ENCODE peak calls at places on chromosome X, in ten cellular contexts. One of them, this sample, is unnamed.

GRCh38 chrX:56564921-56565861 is 1.8 kb downstream of the UBQLN2 start:
- DNase-seq in stimulated activated CD8-positive, alpha-beta memory T cell treated with anti-CD3 and anti-CD28 coated beads, Interleukin-12 subunit alpha, Interleukin-12 subunit beta, amount 100 ng/mL, for 1 hour: no peak
- DNase-seq in body of pancreas: no peak
- DNase-seq in OCI-LY7: peak; percentile 20
- DNase-seq in effector CD8-positive, alpha-beta T cell: no peak
- DNase-seq in NCI-H146: no peak
- DNase-seq in brain microvascular endothelial cell: no peak
- DNase-seq in H1: no peak
- DNase-seq in naive thymus-derived CD8-positive, alpha-beta T cell: no peak
- DNase-seq in NCI-H187: no peak
- DNase-seq in this sample: no peak

GRCh38 chrX:100494974-100495373 is 84.9 kb upstream of the PCDH19 start:
- DNase-seq in stimulated activated CD8-positive, alpha-beta memory T cell treated with anti-CD3 and anti-CD28 coated beads, Interleukin-12 subunit alpha, Interleukin-12 subunit beta, amount 100 ng/mL, for 1 hour: no peak
- DNase-seq in body of pancreas: no peak
- DNase-seq in OCI-LY7: no peak
- DNase-seq in effector CD8-positive, alpha-beta T cell: no peak
- DNase-seq in NCI-H146: no peak
- DNase-seq in brain microvascular endothelial cell: no peak
- DNase-seq in H1: no peak
- DNase-seq in naive thymus-derived CD8-positive, alpha-beta T cell: no peak
- DNase-seq in NCI-H187: no peak
- DNase-seq in this sample: no peak

GRCh38 chrX:155112171-155112570 is 40.9 kb downstream of the BRCC3 start:
- DNase-seq in stimulated activated CD8-positive, alpha-beta memory T cell treated with anti-CD3 and anti-CD28 coated beads, Interleukin-12 subunit alpha, Interleukin-12 subunit beta, amount 100 ng/mL, for 1 hour: no peak
- DNase-seq in body of pancreas: no peak
- DNase-seq in OCI-LY7: no peak
- DNase-seq in effector CD8-positive, alpha-beta T cell: no peak
- DNase-seq in NCI-H146: no peak
- DNase-seq in brain microvascular endothelial cell: no peak
- DNase-seq in H1: no peak
- DNase-seq in naive thymus-derived CD8-positive, alpha-beta T cell: no peak
- DNase-seq in NCI-H187: no peak
- DNase-seq in this sample: no peak

GRCh38 chrX:57232658-57233360 is 53.7 kb upstream of the FAAH2 start:
- DNase-seq in stimulated activated CD8-positive, alpha-beta memory T cell treated with anti-CD3 and anti-CD28 coated beads, Interleukin-12 subunit alpha, Interleukin-12 subunit beta, amount 100 ng/mL, for 1 hour: no peak
- DNase-seq in body of pancreas: no peak
- DNase-seq in OCI-LY7: no peak
- DNase-seq in effector CD8-positive, alpha-beta T cell: no peak
- DNase-seq in NCI-H146: no peak
- DNase-seq in brain microvascular endothelial cell: no peak
- DNase-seq in H1: no peak
- DNase-seq in naive thymus-derived CD8-positive, alpha-beta T cell: no peak
- DNase-seq in NCI-H187: no peak
- DNase-seq in this sample: no peak

GRCh38 chrX:40420899-40421729 is 159.7 kb upstream of the ATP6AP2 start:
- DNase-seq in stimulated activated CD8-positive, alpha-beta memory T cell treated with anti-CD3 and anti-CD28 coated beads, Interleukin-12 subunit alpha, Interleukin-12 subunit beta, amount 100 ng/mL, for 1 hour: no peak
- DNase-seq in body of pancreas: no peak
- DNase-seq in OCI-LY7: no peak
- DNase-seq in effector CD8-positive, alpha-beta T cell: no peak
- DNase-seq in NCI-H146: no peak
- DNase-seq in brain microvascular endothelial cell: no peak
- DNase-seq in H1: no peak
- DNase-seq in naive thymus-derived CD8-positive, alpha-beta T cell: no peak
- DNase-seq in NCI-H187: no peak
- DNase-seq in this sample: peak; percentile 91

GRCh38 chrX:132958086-132958703 is at the start of gene HS6ST2:
- DNase-seq in stimulated activated CD8-positive, alpha-beta memory T cell treated with anti-CD3 and anti-CD28 coated beads, Interleukin-12 subunit alpha, Interleukin-12 subunit beta, amount 100 ng/mL, for 1 hour: no peak
- DNase-seq in body of pancreas: peak; percentile 49
- DNase-seq in OCI-LY7: no peak
- DNase-seq in effector CD8-positive, alpha-beta T cell: no peak
- DNase-seq in NCI-H146: no peak
- DNase-seq in brain microvascular endothelial cell: no peak
- DNase-seq in H1: peak; percentile 57
- DNase-seq in naive thymus-derived CD8-positive, alpha-beta T cell: no peak
- DNase-seq in NCI-H187: no peak
- DNase-seq in this sample: no peak

GRCh38 chrX:110477593-110478228 is 119.1 kb downstream of the RTL9 start:
- DNase-seq in stimulated activated CD8-positive, alpha-beta memory T cell treated with anti-CD3 and anti-CD28 coated beads, Interleukin-12 subunit alpha, Interleukin-12 subunit beta, amount 100 ng/mL, for 1 hour: no peak
- DNase-seq in body of pancreas: no peak
- DNase-seq in OCI-LY7: no peak
- DNase-seq in effector CD8-positive, alpha-beta T cell: no peak
- DNase-seq in NCI-H146: no peak
- DNase-seq in brain microvascular endothelial cell: no peak
- DNase-seq in H1: no peak
- DNase-seq in naive thymus-derived CD8-positive, alpha-beta T cell: no peak
- DNase-seq in NCI-H187: no peak
- DNase-seq in this sample: no peak

GRCh38 chrX:1477801-1478458 is 25.2 kb upstream of the ASMTL start:
- DNase-seq in stimulated activated CD8-positive, alpha-beta memory T cell treated with anti-CD3 and anti-CD28 coated beads, Interleukin-12 subunit alpha, Interleukin-12 subunit beta, amount 100 ng/mL, for 1 hour: no peak
- DNase-seq in body of pancreas: no peak
- DNase-seq in OCI-LY7: no peak
- DNase-seq in effector CD8-positive, alpha-beta T cell: no peak
- DNase-seq in NCI-H146: no peak
- DNase-seq in brain microvascular endothelial cell: no peak
- DNase-seq in H1: peak; percentile 16
- DNase-seq in naive thymus-derived CD8-positive, alpha-beta T cell: no peak
- DNase-seq in NCI-H187: no peak
- DNase-seq in this sample: no peak

GRCh38 chrX:123357941-123358340 is 173.9 kb downstream of the GRIA3 start:
- DNase-seq in stimulated activated CD8-positive, alpha-beta memory T cell treated with anti-CD3 and anti-CD28 coated beads, Interleukin-12 subunit alpha, Interleukin-12 subunit beta, amount 100 ng/mL, for 1 hour: no peak
- DNase-seq in body of pancreas: no peak
- DNase-seq in OCI-LY7: no peak
- DNase-seq in effector CD8-positive, alpha-beta T cell: no peak
- DNase-seq in NCI-H146: no peak
- DNase-seq in brain microvascular endothelial cell: no peak
- DNase-seq in H1: no peak
- DNase-seq in naive thymus-derived CD8-positive, alpha-beta T cell: no peak
- DNase-seq in NCI-H187: no peak
- DNase-seq in this sample: no peak

GRCh38 chrX:132480581-132481203 is 8.1 kb downstream of the MBNL3 start:
- DNase-seq in stimulated activated CD8-positive, alpha-beta memory T cell treated with anti-CD3 and anti-CD28 coated beads, Interleukin-12 subunit alpha, Interleukin-12 subunit beta, amount 100 ng/mL, for 1 hour: no peak
- DNase-seq in body of pancreas: peak; percentile 58
- DNase-seq in OCI-LY7: peak; percentile 89
- DNase-seq in effector CD8-positive, alpha-beta T cell: peak; percentile 1
- DNase-seq in NCI-H146: peak; percentile 37
- DNase-seq in brain microvascular endothelial cell: no peak
- DNase-seq in H1: no peak
- DNase-seq in naive thymus-derived CD8-positive, alpha-beta T cell: peak; percentile 5
- DNase-seq in NCI-H187: no peak
- DNase-seq in this sample: peak; percentile 72

GRCh38 chrX:148051973-148052372 is 70.8 kb downstream of the FMR1NB start:
- DNase-seq in stimulated activated CD8-positive, alpha-beta memory T cell treated with anti-CD3 and anti-CD28 coated beads, Interleukin-12 subunit alpha, Interleukin-12 subunit beta, amount 100 ng/mL, for 1 hour: no peak
- DNase-seq in body of pancreas: no peak
- DNase-seq in OCI-LY7: no peak
- DNase-seq in effector CD8-positive, alpha-beta T cell: no peak
- DNase-seq in NCI-H146: no peak
- DNase-seq in brain microvascular endothelial cell: no peak
- DNase-seq in H1: no peak
- DNase-seq in naive thymus-derived CD8-positive, alpha-beta T cell: no peak
- DNase-seq in NCI-H187: no peak
- DNase-seq in this sample: no peak

GRCh38 chrX:137432609-137433008 is 133.3 kb upstream of the ZIC3 start:
- DNase-seq in stimulated activated CD8-positive, alpha-beta memory T cell treated with anti-CD3 and anti-CD28 coated beads, Interleukin-12 subunit alpha, Interleukin-12 subunit beta, amount 100 ng/mL, for 1 hour: no peak
- DNase-seq in body of pancreas: peak; percentile 19
- DNase-seq in OCI-LY7: peak; percentile 20
- DNase-seq in effector CD8-positive, alpha-beta T cell: no peak
- DNase-seq in NCI-H146: peak; percentile 67
- DNase-seq in brain microvascular endothelial cell: no peak
- DNase-seq in H1: peak; percentile 51
- DNase-seq in naive thymus-derived CD8-positive, alpha-beta T cell: no peak
- DNase-seq in NCI-H187: no peak
- DNase-seq in this sample: no peak

GRCh38 chrX:152601848-152602616 is 35.7 kb upstream of the GABRQ start:
- DNase-seq in stimulated activated CD8-positive, alpha-beta memory T cell treated with anti-CD3 and anti-CD28 coated beads, Interleukin-12 subunit alpha, Interleukin-12 subunit beta, amount 100 ng/mL, for 1 hour: no peak
- DNase-seq in body of pancreas: no peak
- DNase-seq in OCI-LY7: peak; percentile 19
- DNase-seq in effector CD8-positive, alpha-beta T cell: no peak
- DNase-seq in NCI-H146: no peak
- DNase-seq in brain microvascular endothelial cell: peak; percentile 28
- DNase-seq in H1: peak; percentile 47
- DNase-seq in naive thymus-derived CD8-positive, alpha-beta T cell: no peak
- DNase-seq in NCI-H187: peak; percentile 13
- DNase-seq in this sample: no peak

GRCh38 chrX:56788229-56788628 is 59.2 kb downstream of the NBDY start:
- DNase-seq in stimulated activated CD8-positive, alpha-beta memory T cell treated with anti-CD3 and anti-CD28 coated beads, Interleukin-12 subunit alpha, Interleukin-12 subunit beta, amount 100 ng/mL, for 1 hour: no peak
- DNase-seq in body of pancreas: peak; percentile 25
- DNase-seq in OCI-LY7: no peak
- DNase-seq in effector CD8-positive, alpha-beta T cell: no peak
- DNase-seq in NCI-H146: no peak
- DNase-seq in brain microvascular endothelial cell: no peak
- DNase-seq in H1: no peak
- DNase-seq in naive thymus-derived CD8-positive, alpha-beta T cell: no peak
- DNase-seq in NCI-H187: no peak
- DNase-seq in this sample: no peak

GRCh38 chrX:46257451-46257879 is 287.8 kb downstream of the ZNF674 start:
- DNase-seq in stimulated activated CD8-positive, alpha-beta memory T cell treated with anti-CD3 and anti-CD28 coated beads, Interleukin-12 subunit alpha, Interleukin-12 subunit beta, amount 100 ng/mL, for 1 hour: no peak
- DNase-seq in body of pancreas: no peak
- DNase-seq in OCI-LY7: no peak
- DNase-seq in effector CD8-positive, alpha-beta T cell: no peak
- DNase-seq in NCI-H146: no peak
- DNase-seq in brain microvascular endothelial cell: no peak
- DNase-seq in H1: no peak
- DNase-seq in naive thymus-derived CD8-positive, alpha-beta T cell: no peak
- DNase-seq in NCI-H187: no peak
- DNase-seq in this sample: peak; percentile 79

GRCh38 chrX:44152867-44153266 is 179.7 kb upstream of the NDP start:
- DNase-seq in stimulated activated CD8-positive, alpha-beta memory T cell treated with anti-CD3 and anti-CD28 coated beads, Interleukin-12 subunit alpha, Interleukin-12 subunit beta, amount 100 ng/mL, for 1 hour: no peak
- DNase-seq in body of pancreas: no peak
- DNase-seq in OCI-LY7: no peak
- DNase-seq in effector CD8-positive, alpha-beta T cell: no peak
- DNase-seq in NCI-H146: no peak
- DNase-seq in brain microvascular endothelial cell: no peak
- DNase-seq in H1: no peak
- DNase-seq in naive thymus-derived CD8-positive, alpha-beta T cell: no peak
- DNase-seq in NCI-H187: no peak
- DNase-seq in this sample: peak; percentile 2

GRCh38 chrX:85544609-85545008 is 165.1 kb upstream of the POF1B start:
- DNase-seq in stimulated activated CD8-positive, alpha-beta memory T cell treated with anti-CD3 and anti-CD28 coated beads, Interleukin-12 subunit alpha, Interleukin-12 subunit beta, amount 100 ng/mL, for 1 hour: no peak
- DNase-seq in body of pancreas: no peak
- DNase-seq in OCI-LY7: no peak
- DNase-seq in effector CD8-positive, alpha-beta T cell: no peak
- DNase-seq in NCI-H146: no peak
- DNase-seq in brain microvascular endothelial cell: no peak
- DNase-seq in H1: no peak
- DNase-seq in naive thymus-derived CD8-positive, alpha-beta T cell: no peak
- DNase-seq in NCI-H187: no peak
- DNase-seq in this sample: no peak

GRCh38 chrX:55867254-55867653 is 149.7 kb downstream of the RRAGB start:
- DNase-seq in stimulated activated CD8-positive, alpha-beta memory T cell treated with anti-CD3 and anti-CD28 coated beads, Interleukin-12 subunit alpha, Interleukin-12 subunit beta, amount 100 ng/mL, for 1 hour: no peak
- DNase-seq in body of pancreas: no peak
- DNase-seq in OCI-LY7: no peak
- DNase-seq in effector CD8-positive, alpha-beta T cell: no peak
- DNase-seq in NCI-H146: no peak
- DNase-seq in brain microvascular endothelial cell: peak; percentile 1
- DNase-seq in H1: no peak
- DNase-seq in naive thymus-derived CD8-positive, alpha-beta T cell: no peak
- DNase-seq in NCI-H187: no peak
- DNase-seq in this sample: peak; percentile 77

GRCh38 chrX:123909498-123909897 is 49.6 kb downstream of the XIAP start:
- DNase-seq in stimulated activated CD8-positive, alpha-beta memory T cell treated with anti-CD3 and anti-CD28 coated beads, Interleukin-12 subunit alpha, Interleukin-12 subunit beta, amount 100 ng/mL, for 1 hour: no peak
- DNase-seq in body of pancreas: no peak
- DNase-seq in OCI-LY7: no peak
- DNase-seq in effector CD8-positive, alpha-beta T cell: no peak
- DNase-seq in NCI-H146: no peak
- DNase-seq in brain microvascular endothelial cell: no peak
- DNase-seq in H1: no peak
- DNase-seq in naive thymus-derived CD8-positive, alpha-beta T cell: no peak
- DNase-seq in NCI-H187: no peak
- DNase-seq in this sample: no peak

GRCh38 chrX:16870861-16871584 is 861 bp upstream of the RBBP7 start:
- DNase-seq in stimulated activated CD8-positive, alpha-beta memory T cell treated with anti-CD3 and anti-CD28 coated beads, Interleukin-12 subunit alpha, Interleukin-12 subunit beta, amount 100 ng/mL, for 1 hour: no peak
- DNase-seq in body of pancreas: peak; percentile 39
- DNase-seq in OCI-LY7: peak; percentile 47
- DNase-seq in effector CD8-positive, alpha-beta T cell: peak; percentile 34
- DNase-seq in NCI-H146: peak; percentile 60
- DNase-seq in brain microvascular endothelial cell: no peak
- DNase-seq in H1: peak; percentile 61
- DNase-seq in naive thymus-derived CD8-positive, alpha-beta T cell: peak; percentile 4
- DNase-seq in NCI-H187: no peak
- DNase-seq in this sample: no peak

GRCh38 chrX:50762578-50762977 is 51.4 kb downstream of the SHROOM4 start:
- DNase-seq in stimulated activated CD8-positive, alpha-beta memory T cell treated with anti-CD3 and anti-CD28 coated beads, Interleukin-12 subunit alpha, Interleukin-12 subunit beta, amount 100 ng/mL, for 1 hour: no peak
- DNase-seq in body of pancreas: no peak
- DNase-seq in OCI-LY7: no peak
- DNase-seq in effector CD8-positive, alpha-beta T cell: no peak
- DNase-seq in NCI-H146: no peak
- DNase-seq in brain microvascular endothelial cell: no peak
- DNase-seq in H1: no peak
- DNase-seq in naive thymus-derived CD8-positive, alpha-beta T cell: no peak
- DNase-seq in NCI-H187: no peak
- DNase-seq in this sample: no peak

GRCh38 chrX:48956728-48957414 is 536 bp downstream of the OTUD5 start:
- DNase-seq in stimulated activated CD8-positive, alpha-beta memory T cell treated with anti-CD3 and anti-CD28 coated beads, Interleukin-12 subunit alpha, Interleukin-12 subunit beta, amount 100 ng/mL, for 1 hour: no peak
- DNase-seq in body of pancreas: peak; percentile 20
- DNase-seq in OCI-LY7: no peak
- DNase-seq in effector CD8-positive, alpha-beta T cell: peak; percentile 24
- DNase-seq in NCI-H146: peak; percentile 6
- DNase-seq in brain microvascular endothelial cell: no peak
- DNase-seq in H1: no peak
- DNase-seq in naive thymus-derived CD8-positive, alpha-beta T cell: peak; percentile 49
- DNase-seq in NCI-H187: no peak
- DNase-seq in this sample: no peak

GRCh38 chrX:35149517-35149916 is 206.9 kb downstream of the FAM47B start:
- DNase-seq in stimulated activated CD8-positive, alpha-beta memory T cell treated with anti-CD3 and anti-CD28 coated beads, Interleukin-12 subunit alpha, Interleukin-12 subunit beta, amount 100 ng/mL, for 1 hour: no peak
- DNase-seq in body of pancreas: no peak
- DNase-seq in OCI-LY7: no peak
- DNase-seq in effector CD8-positive, alpha-beta T cell: no peak
- DNase-seq in NCI-H146: no peak
- DNase-seq in brain microvascular endothelial cell: no peak
- DNase-seq in H1: no peak
- DNase-seq in naive thymus-derived CD8-positive, alpha-beta T cell: no peak
- DNase-seq in NCI-H187: no peak
- DNase-seq in this sample: no peak

GRCh38 chrX:16188687-16189086 is 21.4 kb downstream of the MAGEB17 start:
- DNase-seq in stimulated activated CD8-positive, alpha-beta memory T cell treated with anti-CD3 and anti-CD28 coated beads, Interleukin-12 subunit alpha, Interleukin-12 subunit beta, amount 100 ng/mL, for 1 hour: no peak
- DNase-seq in body of pancreas: no peak
- DNase-seq in OCI-LY7: no peak
- DNase-seq in effector CD8-positive, alpha-beta T cell: no peak
- DNase-seq in NCI-H146: no peak
- DNase-seq in brain microvascular endothelial cell: no peak
- DNase-seq in H1: no peak
- DNase-seq in naive thymus-derived CD8-positive, alpha-beta T cell: no peak
- DNase-seq in NCI-H187: no peak
- DNase-seq in this sample: peak; percentile 23

GRCh38 chrX:100674705-100675104 is 30.7 kb downstream of the SRPX2 start:
- DNase-seq in stimulated activated CD8-positive, alpha-beta memory T cell treated with anti-CD3 and anti-CD28 coated beads, Interleukin-12 subunit alpha, Interleukin-12 subunit beta, amount 100 ng/mL, for 1 hour: no peak
- DNase-seq in body of pancreas: no peak
- DNase-seq in OCI-LY7: peak; percentile 22
- DNase-seq in effector CD8-positive, alpha-beta T cell: no peak
- DNase-seq in NCI-H146: no peak
- DNase-seq in brain microvascular endothelial cell: no peak
- DNase-seq in H1: no peak
- DNase-seq in naive thymus-derived CD8-positive, alpha-beta T cell: no peak
- DNase-seq in NCI-H187: no peak
- DNase-seq in this sample: no peak

GRCh38 chrX:53476371-53476770 is 42.2 kb upstream of the HSD17B10 start:
- DNase-seq in stimulated activated CD8-positive, alpha-beta memory T cell treated with anti-CD3 and anti-CD28 coated beads, Interleukin-12 subunit alpha, Interleukin-12 subunit beta, amount 100 ng/mL, for 1 hour: no peak
- DNase-seq in body of pancreas: no peak
- DNase-seq in OCI-LY7: no peak
- DNase-seq in effector CD8-positive, alpha-beta T cell: no peak
- DNase-seq in NCI-H146: no peak
- DNase-seq in brain microvascular endothelial cell: peak; percentile 51
- DNase-seq in H1: no peak
- DNase-seq in naive thymus-derived CD8-positive, alpha-beta T cell: no peak
- DNase-seq in NCI-H187: no peak
- DNase-seq in this sample: no peak

GRCh38 chrX:154458954-154459829 is 1.1 kb downstream of the PLXNA3 start:
- DNase-seq in stimulated activated CD8-positive, alpha-beta memory T cell treated with anti-CD3 and anti-CD28 coated beads, Interleukin-12 subunit alpha, Interleukin-12 subunit beta, amount 100 ng/mL, for 1 hour: no peak
- DNase-seq in body of pancreas: peak; percentile 54
- DNase-seq in OCI-LY7: peak; percentile 13
- DNase-seq in effector CD8-positive, alpha-beta T cell: no peak
- DNase-seq in NCI-H146: peak; percentile 36
- DNase-seq in brain microvascular endothelial cell: no peak
- DNase-seq in H1: no peak
- DNase-seq in naive thymus-derived CD8-positive, alpha-beta T cell: no peak
- DNase-seq in NCI-H187: no peak
- DNase-seq in this sample: no peak

GRCh38 chrX:102546818-102547493 is 30.4 kb upstream of the TMSB15A start:
- DNase-seq in stimulated activated CD8-positive, alpha-beta memory T cell treated with anti-CD3 and anti-CD28 coated beads, Interleukin-12 subunit alpha, Interleukin-12 subunit beta, amount 100 ng/mL, for 1 hour: no peak
- DNase-seq in body of pancreas: no peak
- DNase-seq in OCI-LY7: no peak
- DNase-seq in effector CD8-positive, alpha-beta T cell: no peak
- DNase-seq in NCI-H146: peak; percentile 63
- DNase-seq in brain microvascular endothelial cell: no peak
- DNase-seq in H1: peak; percentile 43
- DNase-seq in naive thymus-derived CD8-positive, alpha-beta T cell: no peak
- DNase-seq in NCI-H187: no peak
- DNase-seq in this sample: no peak

This sample was measured in renal cortical epithelial cell.